ENCODE peak calls at places on chromosomes 13 and 19, in four cellular contexts. M is GM23338, E is heart left ventricle, G is HepG2. W is an unnamed sample.

GRCh38 chr13:31538067-31539042 is 201.0 kb upstream of the RXFP2 start:
- DNase-seq in M (peak; percentile 70), E (no peak), G (peak; percentile 16), W (no peak)

GRCh38 chr19:54209748-54210494 is 9.3 kb downstream of the RPS9 start:
- DNase-seq in M (no peak), E (peak; percentile 79), G (peak; percentile 98), W (no peak)

GRCh38 chr13:47109028-47109427 is 212.2 kb upstream of the HTR2A start:
- DNase-seq in M (no peak), E (no peak), G (no peak), W (no peak)

GRCh38 chr19:44686896-44687295 is 12.1 kb upstream of the CEACAM16 start:
- DNase-seq in M (no peak), E (no peak), G (no peak), W (no peak)

GRCh38 chr13:68369739-68370138 is 1139.6 kb upstream of the PCDH9 start:
- DNase-seq in M (peak; percentile 2), E (no peak), G (peak; percentile 49), W (no peak)

GRCh38 chr19:28746486-28746885 is 466.5 kb downstream of the UQCRFS1 start:
- DNase-seq in M (no peak), E (no peak), G (no peak), W (no peak)

GRCh38 chr13:53004605-53005004 is 24.0 kb upstream of the OLFM4 start:
- DNase-seq in M (no peak), E (no peak), G (no peak), W (no peak)

GRCh38 chr13:30308548-30308947 is 1.2 kb upstream of the KATNAL1 start:
- DNase-seq in M (no peak), E (no peak), G (no peak), W (no peak)

GRCh38 chr19:13381827-13382632 is 124.2 kb downstream of the CACNA1A start:
- DNase-seq in M (no peak), E (no peak), G (no peak), W (no peak)

GRCh38 chr13:51541037-51541436 is 43.2 kb upstream of the WDFY2 start:
- DNase-seq in M (no peak), E (no peak), G (peak; percentile 55), W (no peak)

GRCh38 chr13:109288151-109288709 is 498.2 kb downstream of the IRS2 start:
- DNase-seq in M (no peak), E (no peak), G (no peak), W (no peak)

GRCh38 chr13:112442483-112443090 is 66.4 kb downstream of the SPACA7 start:
- DNase-seq in M (peak; percentile 24), E (no peak), G (no peak), W (peak; percentile 49)

GRCh38 chr13:113803409-113804016 is 44.5 kb downstream of the TMEM255B start:
- DNase-seq in M (no peak), E (no peak), G (no peak), W (no peak)

GRCh38 chr13:113802090-113802531 is 43.1 kb downstream of the TMEM255B start:
- DNase-seq in M (peak; percentile 84), E (peak; percentile 52), G (peak; percentile 13), W (peak; percentile 85)

GRCh38 chr13:113804017-113804702 is 45.1 kb downstream of the TMEM255B start:
- DNase-seq in M (no peak), E (no peak), G (no peak), W (no peak)

GRCh38 chr13:113801289-113801961 is 42.4 kb downstream of the TMEM255B start:
- DNase-seq in M (no peak), E (no peak), G (no peak), W (no peak)

DNA sequence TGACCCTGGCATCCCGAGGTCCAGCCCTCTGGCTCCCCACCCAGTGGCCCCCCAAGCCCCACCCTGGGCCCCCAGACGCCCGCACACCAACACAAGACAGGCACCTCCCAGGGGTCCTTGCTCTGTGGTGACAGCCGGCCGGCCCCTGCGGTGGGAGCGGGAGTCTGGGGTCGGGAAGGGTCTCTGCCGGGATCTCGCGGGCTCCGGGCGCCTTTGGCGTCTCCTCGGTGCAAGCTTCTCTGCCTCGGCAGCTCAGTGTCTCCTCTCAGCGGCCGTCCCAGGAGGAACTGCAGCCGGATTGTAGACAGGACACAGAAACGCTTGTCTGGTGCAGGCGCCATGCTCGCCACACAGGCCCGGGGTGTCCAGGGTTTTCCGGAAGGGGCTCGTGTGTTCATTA is 43.7 kb downstream of the TMEM255B start:
- DNase-seq in M (peak; percentile 43), E (no peak), G (no peak), W (no peak)
- TF ChIP-seq CTCF in M (no peak), E (no peak), G (no peak), W (no peak)

GRCh38 chr19:22600690-22601648 is 33.2 kb upstream of the ZNF492 start:
- DNase-seq in M (no peak), E (no peak), G (no peak), W (no peak)

GRCh38 chr19:22604571-22605274 is 29.4 kb upstream of the ZNF492 start:
- DNase-seq in M (no peak), E (no peak), G (no peak), W (no peak)

GRCh38 chr19:22601906-22602630 is 32.1 kb upstream of the ZNF492 start:
- DNase-seq in M (no peak), E (no peak), G (no peak), W (no peak)

GRCh38 chr19:22603518-22604440 is 30.3 kb upstream of the ZNF492 start:
- DNase-seq in M (no peak), E (no peak), G (no peak), W (no peak)

GRCh38 chr19:22602631-22603272 is 31.4 kb upstream of the ZNF492 start:
- DNase-seq in M (no peak), E (no peak), G (no peak), W (no peak)
- TF ChIP-seq CTCF in M (no peak), E (no peak), G (no peak), W (no peak)

DNA sequence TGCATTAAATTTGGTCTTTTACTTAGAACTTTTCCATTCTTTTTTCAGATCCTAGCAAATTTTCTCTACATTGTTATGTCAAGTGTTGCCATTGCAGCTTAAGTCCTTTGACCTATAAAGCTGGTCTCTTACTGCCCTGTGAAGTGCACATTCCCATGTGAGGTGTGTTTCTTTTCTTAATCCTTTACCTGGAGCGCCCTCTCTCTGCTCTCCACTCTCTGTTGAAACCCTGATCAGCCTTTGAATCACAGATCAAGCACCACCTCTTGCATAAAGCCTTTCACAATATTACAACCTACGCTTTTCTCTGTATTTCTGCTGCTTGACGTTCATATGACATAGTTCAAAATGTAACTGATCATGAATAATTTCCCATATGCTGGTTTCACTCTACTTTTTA is 84.8 kb downstream of the PCDH17 start:
- DNase-seq in M (peak; percentile 81), E (no peak), G (peak; percentile 2), W (peak; percentile 49)
- TF ChIP-seq CTCF in M (peak; percentile 70), E (peak; percentile 13), G (peak; percentile 14), W (peak; percentile 70)

GRCh38 chr13:60654405-60654804 is 257.4 kb downstream of the TDRD3 start:
- DNase-seq in M (peak; percentile 40), E (no peak), G (peak; percentile 16), W (no peak)
- TF ChIP-seq CTCF in M (peak; percentile 64), E (peak; percentile 63), G (peak; percentile 69), W (peak; percentile 66)

GRCh38 chr19:48708471-48708870 is 11.1 kb downstream of the MAMSTR start:
- DNase-seq in M (peak; percentile 50), E (no peak), G (no peak), W (peak; percentile 48)

GRCh38 chr19:48702701-48703100 is 6.9 kb downstream of the FUT2 start:
- DNase-seq in M (no peak), E (no peak), G (no peak), W (no peak)

GRCh38 chr19:48698046-48698445 is 2.3 kb downstream of the FUT2 start:
- DNase-seq in M (no peak), E (no peak), G (no peak), W (no peak)

DNA sequence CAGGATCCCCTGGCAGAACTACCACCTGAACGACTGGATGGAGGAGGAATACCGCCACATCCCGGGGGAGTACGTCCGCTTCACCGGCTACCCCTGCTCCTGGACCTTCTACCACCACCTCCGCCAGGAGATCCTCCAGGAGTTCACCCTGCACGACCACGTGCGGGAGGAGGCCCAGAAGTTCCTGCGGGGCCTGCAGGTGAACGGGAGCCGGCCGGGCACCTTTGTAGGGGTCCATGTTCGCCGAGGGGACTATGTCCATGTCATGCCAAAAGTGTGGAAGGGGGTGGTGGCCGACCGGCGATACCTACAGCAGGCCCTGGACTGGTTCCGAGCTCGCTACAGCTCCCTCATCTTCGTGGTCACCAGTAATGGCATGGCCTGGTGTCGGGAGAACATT is 7.5 kb downstream of the FUT2 start:
- DNase-seq in M (no peak), E (no peak), G (no peak), W (no peak)
- TF ChIP-seq CTCF in M (no peak), E (no peak), G (no peak), W (no peak)

GRCh38 chr13:74573654-74574053 is 439.4 kb upstream of the KLF12 start:
- DNase-seq in M (peak; percentile 78), E (peak; percentile 8), G (peak; percentile 3), W (peak; percentile 58)
- TF ChIP-seq CTCF in M (peak; percentile 79), E (peak; percentile 19), G (peak; percentile 29), W (peak; percentile 66)

GRCh38 chr13:36094478-36094877 is 36.7 kb downstream of the DCLK1 start:
- DNase-seq in M (peak; percentile 41), E (no peak), G (no peak), W (no peak)

GRCh38 chr13:36088001-36088400 is 43.2 kb downstream of the DCLK1 start:
- DNase-seq in M (no peak), E (no peak), G (no peak), W (no peak)

GRCh38 chr13:36088463-36088862 is 42.7 kb downstream of the DCLK1 start:
- DNase-seq in M (no peak), E (no peak), G (no peak), W (no peak)

GRCh38 chr13:36089130-36089529 is 42.1 kb downstream of the DCLK1 start:
- DNase-seq in M (no peak), E (no peak), G (no peak), W (no peak)

GRCh38 chr13:36090592-36090991 is 40.6 kb downstream of the DCLK1 start:
- DNase-seq in M (no peak), E (no peak), G (no peak), W (no peak)
- TF ChIP-seq CTCF in M (no peak), E (no peak), G (no peak), W (no peak)

DNA sequence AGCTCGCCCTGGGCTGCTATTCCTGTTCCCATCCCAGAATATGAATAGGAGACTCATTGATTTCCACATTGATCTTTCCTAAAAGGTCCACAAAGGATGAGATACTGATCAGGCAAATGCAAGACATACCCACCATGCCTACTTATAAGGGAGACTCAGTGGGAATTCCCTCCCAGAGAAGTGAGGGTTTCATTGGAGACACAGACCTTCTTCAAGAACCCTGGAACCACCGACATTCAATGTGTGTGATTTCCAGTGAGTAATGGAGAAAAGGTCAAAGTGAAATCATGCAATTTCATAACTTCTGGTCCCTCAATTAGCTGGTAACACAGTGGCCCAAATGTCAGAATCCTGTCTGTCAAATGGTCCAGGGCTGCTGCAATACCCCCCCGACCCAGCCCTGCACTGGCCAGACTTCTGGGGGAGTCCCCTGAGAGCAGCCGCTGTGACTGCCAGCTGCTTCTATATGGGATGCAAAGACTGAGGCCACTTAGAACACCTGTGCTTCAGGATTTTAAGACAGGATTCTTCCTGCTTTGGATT is 4.6 kb upstream of the METTL21C start:
- DNase-seq in M (no peak), E (no peak), G (no peak), W (no peak)
- TF ChIP-seq CTCF in M (no peak), E (no peak), G (no peak), W (no peak)

W was measured in H9.